ENCODE peak calls at places on chromosome 4, in nine cellular contexts. L is amniotic stem cell, S is AG10803, W is esophagus squamous epithelium, N is T-cell, P is fibroblast of lung, D is dorsolateral prefrontal cortex, T is substantia nigra, C is HuH-7.5. R is an unnamed sample.
A peak's percentile ranks its signal among the peaks of the same experiment; 100 is the strongest.

GRCh38 chr4:141142423-141142822 is 9.2 kb upstream of the RNF150 start:
- DNase-seq in L (no peak), S (no peak), W (no peak), N (no peak), P (no peak), D (no peak), T (no peak), C (no peak), R (no peak)

GRCh38 chr4:25351777-25352421 is 25.2 kb upstream of the ANAPC4 start:
- DNase-seq in L (peak; percentile 0), S (peak; percentile 64), W (no peak), N (no peak), P (no peak), D (no peak), T (no peak), C (no peak), R (peak; percentile 58)

GRCh38 chr4:158813113-158813512 is 44.3 kb downstream of the FNIP2 start:
- DNase-seq in L (no peak), S (no peak), W (no peak), N (no peak), P (no peak), D (no peak), T (no peak), C (no peak), R (no peak)

GRCh38 chr4:7351014-7351413 is 83.7 kb downstream of the PSAPL1 start:
- DNase-seq in L (no peak), S (no peak), W (no peak), N (no peak), P (no peak), D (peak; percentile 83), T (peak; percentile 82), C (no peak), R (no peak)

GRCh38 chr4:15003441-15003890 is 1.2 kb downstream of the CPEB2 start:
- DNase-seq in L (no peak), S (peak; percentile 30), W (no peak), N (peak; percentile 28), P (no peak), D (no peak), T (peak; percentile 11), C (peak; percentile 61), R (peak; percentile 21)

GRCh38 chr4:119841361-119841760 is 212.8 kb upstream of the PDE5A start:
- DNase-seq in L (no peak), S (no peak), W (no peak), N (no peak), P (no peak), D (no peak), T (no peak), C (no peak), R (no peak)

GRCh38 chr4:154417358-154417673 is 74.3 kb downstream of the DCHS2 start:
- DNase-seq in L (no peak), S (no peak), W (no peak), N (no peak), P (no peak), D (no peak), T (no peak), C (no peak), R (no peak)

GRCh38 chr4:77146426-77147399 is 10.3 kb upstream of the CCNG2 start:
- DNase-seq in L (no peak), S (no peak), W (no peak), N (no peak), P (no peak), D (no peak), T (no peak), C (no peak), R (peak; percentile 54)

R was measured in HFFc6.